ENCODE peak calls at places on chromosome 20, in ten cellular contexts. V is GM20000, C is lower leg skin, J is RWPE1, X is AG10803, O is astrocyte of the spinal cord, H is K562, G is tibial nerve, Y is neural progenitor cell, A is brain microvascular endothelial cell. K is an unnamed sample.

GRCh38 chr20:11394145-11394833 is 523.4 kb upstream of the BTBD3 start:
- DNase-seq in V (no peak), C (no peak), J (no peak), X (peak; percentile 93), O (peak; percentile 85), H (no peak), G (no peak), Y (no peak), A (peak; percentile 81), K (no peak)

GRCh38 chr20:2751868-2752630 is 48.4 kb downstream of the CPXM1 start:
- DNase-seq in V (peak; percentile 72), C (peak; percentile 86), J (no peak), X (no peak), O (no peak), H (peak; percentile 84), G (no peak), Y (peak; percentile 59), A (no peak), K (no peak)

GRCh38 chr20:17634666-17635319 is 47.2 kb downstream of the RRBP1 start:
- DNase-seq in V (no peak), C (no peak), J (no peak), X (no peak), O (no peak), H (no peak), G (no peak), Y (no peak), A (no peak), K (no peak)

GRCh38 chr20:59824711-59825562 is 108.5 kb downstream of the SYCP2 start:
- DNase-seq in V (no peak), C (peak; percentile 80), J (no peak), X (no peak), O (no peak), H (no peak), G (no peak), Y (no peak), A (no peak), K (peak; percentile 49)

GRCh38 chr20:61256365-61256764 is 4.3 kb downstream of the CDH4 start:
- DNase-seq in V (no peak), C (no peak), J (no peak), X (no peak), O (no peak), H (no peak), G (no peak), Y (no peak), A (no peak), K (no peak)

GRCh38 chr20:45105317-45105716 is 4.4 kb upstream of the KCNS1 start:
- DNase-seq in V (no peak), C (no peak), J (peak; percentile 57), X (no peak), O (no peak), H (peak; percentile 86), G (no peak), Y (no peak), A (no peak), K (no peak)

GRCh38 chr20:34320861-34321260 is 17.7 kb upstream of the AHCY start:
- DNase-seq in V (no peak), C (no peak), J (no peak), X (no peak), O (no peak), H (no peak), G (no peak), Y (no peak), A (no peak), K (no peak)

GRCh38 chr20:2798814-2799213 is 1.6 kb downstream of the CPXM1 start:
- DNase-seq in V (peak; percentile 59), C (peak; percentile 26), J (no peak), X (no peak), O (peak; percentile 62), H (no peak), G (no peak), Y (peak; percentile 56), A (no peak), K (no peak)

GRCh38 chr20:36483205-36483918 is 58.0 kb upstream of the MYL9 start:
- DNase-seq in V (no peak), C (no peak), J (no peak), X (no peak), O (no peak), H (no peak), G (no peak), Y (no peak), A (no peak), K (no peak)

GRCh38 chr20:36479938-36480337 is 61.4 kb upstream of the MYL9 start:
- DNase-seq in V (no peak), C (no peak), J (no peak), X (no peak), O (no peak), H (peak; percentile 43), G (no peak), Y (no peak), A (no peak), K (no peak)

GRCh38 chr20:36482044-36482473 is 59.3 kb upstream of the MYL9 start:
- DNase-seq in V (no peak), C (no peak), J (no peak), X (no peak), O (no peak), H (no peak), G (no peak), Y (no peak), A (no peak), K (no peak)

GRCh38 chr20:36480456-36481048 is 60.8 kb upstream of the MYL9 start:
- DNase-seq in V (no peak), C (no peak), J (no peak), X (no peak), O (no peak), H (no peak), G (no peak), Y (no peak), A (no peak), K (no peak)

GRCh38 chr20:36481380-36482043 is 59.8 kb upstream of the MYL9 start:
- DNase-seq in V (no peak), C (no peak), J (no peak), X (no peak), O (no peak), H (peak; percentile 31), G (no peak), Y (no peak), A (no peak), K (no peak)
- TF ChIP-seq CTCF in V (no peak), C (no peak), J (no peak), X (peak; percentile 6), O (no peak), H (no peak), G (peak; percentile 21), Y (peak; percentile 14), A (peak; percentile 21), K (no peak)

GRCh38 chr20:43506238-43506637 is 1.3 kb upstream of the L3MBTL1 start:
- DNase-seq in V (peak; percentile 2), C (peak; percentile 14), J (no peak), X (no peak), O (no peak), H (no peak), G (no peak), Y (no peak), A (no peak), K (no peak)

GRCh38 chr20:43508106-43508505 is 609 bp downstream of the L3MBTL1 start:
- DNase-seq in V (no peak), C (no peak), J (no peak), X (no peak), O (no peak), H (peak; percentile 62), G (no peak), Y (peak; percentile 52), A (no peak), K (no peak)

GRCh38 chr20:43511879-43512278 is 4.4 kb downstream of the L3MBTL1 start:
- DNase-seq in V (no peak), C (no peak), J (no peak), X (no peak), O (no peak), H (no peak), G (no peak), Y (no peak), A (no peak), K (no peak)

GRCh38 chr20:43507150-43508080 is at the start of gene L3MBTL1:
- DNase-seq in V (peak; percentile 79), C (no peak), J (peak; percentile 90), X (peak; percentile 25), O (peak; percentile 32), H (peak; percentile 92), G (no peak), Y (peak; percentile 88), A (no peak), K (no peak)

DNA sequence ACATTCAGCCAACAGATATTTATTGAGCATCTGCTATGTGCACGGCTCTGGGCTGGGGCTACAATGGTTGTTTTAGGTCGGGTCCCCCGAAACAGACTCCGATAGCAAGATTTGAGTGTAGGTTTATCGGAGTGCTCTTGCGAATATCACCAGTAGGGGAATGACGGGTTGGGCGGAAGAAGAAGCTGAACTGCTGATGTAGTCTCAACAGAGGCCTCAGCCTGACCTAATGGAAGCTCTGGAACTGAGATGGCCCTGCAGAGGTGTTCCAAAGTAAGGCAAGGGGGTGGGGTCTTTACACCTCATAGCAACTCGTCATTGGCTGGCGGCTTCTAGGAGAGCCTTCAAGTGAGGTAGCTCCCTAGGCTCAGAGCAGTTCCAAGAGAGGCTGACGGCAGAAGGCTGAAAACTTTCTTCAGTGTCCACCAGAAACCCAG is 1.1 kb downstream of the L3MBTL1 start:
- DNase-seq in V (peak; percentile 32), C (no peak), J (no peak), X (no peak), O (no peak), H (peak; percentile 51), G (no peak), Y (peak; percentile 51), A (peak; percentile 3), K (no peak)
- TF ChIP-seq CTCF in V (no peak), C (no peak), J (no peak), X (no peak), O (no peak), H (peak; percentile 14), G (no peak), Y (peak; percentile 40), A (peak; percentile 30), K (no peak)

GRCh38 chr20:4170621-4171537 is 155.5 kb upstream of the RNF24 start:
- DNase-seq in V (no peak), C (no peak), J (no peak), X (no peak), O (peak; percentile 55), H (no peak), G (no peak), Y (peak; percentile 55), A (peak; percentile 6), K (no peak)

GRCh38 chr20:4169360-4170214 is 154.2 kb upstream of the RNF24 start:
- DNase-seq in V (no peak), C (no peak), J (no peak), X (no peak), O (no peak), H (no peak), G (no peak), Y (no peak), A (no peak), K (no peak)

GRCh38 chr20:4174909-4175308 is 159.6 kb upstream of the RNF24 start:
- DNase-seq in V (no peak), C (no peak), J (no peak), X (no peak), O (no peak), H (no peak), G (no peak), Y (no peak), A (no peak), K (no peak)

GRCh38 chr20:4171538-4172116 is 156.3 kb upstream of the RNF24 start:
- DNase-seq in V (no peak), C (no peak), J (no peak), X (no peak), O (peak; percentile 35), H (no peak), G (no peak), Y (peak; percentile 40), A (peak; percentile 19), K (no peak)

DNA sequence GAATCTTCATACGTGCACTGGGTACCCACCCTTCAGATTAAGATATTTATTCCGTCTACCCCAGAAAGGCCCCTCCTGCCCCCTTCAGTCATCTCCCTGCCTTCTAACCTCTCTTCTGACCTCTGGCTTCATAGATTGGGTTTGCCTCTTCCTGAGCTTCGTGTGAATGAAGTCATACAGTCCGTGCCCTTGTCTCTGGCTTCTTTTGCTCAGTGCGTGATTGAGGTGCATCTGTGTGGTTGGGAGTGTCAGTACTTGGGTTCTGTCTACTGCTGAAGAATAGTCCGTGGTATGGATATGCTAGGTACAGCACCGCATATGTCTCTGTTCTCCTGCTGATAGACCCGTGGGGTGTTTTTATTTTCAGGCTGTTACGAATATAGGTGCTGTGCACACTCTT is 157.8 kb upstream of the RNF24 start:
- DNase-seq in V (no peak), C (no peak), J (no peak), X (no peak), O (no peak), H (no peak), G (no peak), Y (no peak), A (no peak), K (no peak)
- TF ChIP-seq CTCF in V (no peak), C (no peak), J (no peak), X (no peak), O (no peak), H (no peak), G (no peak), Y (no peak), A (no peak), K (no peak)

GRCh38 chr20:25197870-25198190 is 2.3 kb downstream of the ENTPD6 start:
- DNase-seq in V (no peak), C (peak; percentile 68), J (no peak), X (no peak), O (no peak), H (no peak), G (no peak), Y (no peak), A (no peak), K (no peak)

GRCh38 chr20:25195962-25196700 is 619 bp downstream of the ENTPD6 start:
- DNase-seq in V (peak; percentile 44), C (no peak), J (peak; percentile 35), X (no peak), O (no peak), H (no peak), G (no peak), Y (peak; percentile 66), A (peak; percentile 12), K (no peak)

GRCh38 chr20:25196701-25197120 is 1.2 kb downstream of the ENTPD6 start:
- DNase-seq in V (no peak), C (peak; percentile 85), J (no peak), X (no peak), O (peak; percentile 7), H (no peak), G (no peak), Y (peak; percentile 62), A (no peak), K (no peak)

GRCh38 chr20:25198663-25199363 is 3.3 kb downstream of the ENTPD6 start:
- DNase-seq in V (no peak), C (peak; percentile 81), J (no peak), X (peak; percentile 29), O (no peak), H (no peak), G (no peak), Y (peak; percentile 33), A (no peak), K (no peak)

GRCh38 chr20:25197173-25197869 is 1.8 kb downstream of the ENTPD6 start:
- DNase-seq in V (no peak), C (peak; percentile 74), J (no peak), X (no peak), O (no peak), H (no peak), G (no peak), Y (no peak), A (no peak), K (no peak)
- TF ChIP-seq CTCF in V (peak; percentile 0), C (no peak), J (no peak), X (no peak), O (no peak), H (no peak), G (no peak), Y (no peak), A (no peak), K (no peak)

K was measured in right atrium auricular region.